ENCODE peak calls at places on chromosomes 4 and X, in eight cellular contexts. W, T, S, A, N, L, R and H are unnamed samples.

GRCh38 chr4:24910504-24910903 is 2.3 kb downstream of the CCDC149 start:
- DNase-seq in W (no peak), T (no peak), S (no peak), A (no peak), N (no peak), L (no peak), R (no peak), H (no peak)

GRCh38 chr4:145735330-145735638 is 55.3 kb downstream of the C4orf51 start:
- DNase-seq in W (no peak), T (no peak), S (no peak), A (no peak), N (no peak), L (no peak), R (no peak), H (no peak)

GRCh38 chrX:107324493-107325310 is 118.3 kb downstream of the DNAAF6 start:
- DNase-seq in W (no peak), T (no peak), S (no peak), A (peak), N (no peak), L (peak), R (no peak), H (peak)

GRCh38 chr4:105859233-105859632 is 36.0 kb upstream of the NPNT start:
- DNase-seq in W (no peak), T (no peak), S (no peak), A (no peak), N (no peak), L (no peak), R (no peak), H (no peak)

GRCh38 chr4:111748157-111748556 is 397.1 kb upstream of the FAM241A start:
- DNase-seq in W (no peak), T (no peak), S (no peak), A (no peak), N (no peak), L (no peak), R (no peak), H (no peak)

GRCh38 chr4:106502106-106502699 is 133.6 kb upstream of the GIMD1 start:
- DNase-seq in W (no peak), T (no peak), S (peak), A (peak), N (no peak), L (peak), R (no peak), H (peak)

GRCh38 chrX:79161655-79162054 is 17.2 kb downstream of the GPR174 start:
- DNase-seq in W (peak), T (no peak), S (no peak), A (no peak), N (peak), L (no peak), R (peak), H (no peak)

GRCh38 chrX:153500676-153501280 is 6.0 kb downstream of the BGN start:
- DNase-seq in W (no peak), T (no peak), S (no peak), A (no peak), N (no peak), L (no peak), R (no peak), H (no peak)

GRCh38 chr4:3766791-3767561 is 791 bp downstream of the ADRA2C start:
- DNase-seq in W (no peak), T (no peak), S (no peak), A (no peak), N (no peak), L (no peak), R (no peak), H (no peak)

GRCh38 chr4:39559641-39560040 is 32.4 kb upstream of the UGDH start:
- DNase-seq in W (no peak), T (no peak), S (no peak), A (no peak), N (no peak), L (peak), R (no peak), H (no peak)

GRCh38 chrX:121000589-121000988 is 15.0 kb upstream of the CT47A1 start:
- DNase-seq in W (no peak), T (no peak), S (no peak), A (no peak), N (no peak), L (no peak), R (no peak), H (no peak)

GRCh38 chrX:74736450-74736849 is 122.0 kb upstream of the RLIM start:
- DNase-seq in W (no peak), T (no peak), S (no peak), A (no peak), N (no peak), L (no peak), R (no peak), H (no peak)

GRCh38 chr4:153466637-153467153 is 535 bp downstream of the TMEM131L start:
- DNase-seq in W (no peak), T (peak), S (no peak), A (no peak), N (no peak), L (no peak), R (no peak), H (no peak)

GRCh38 chr4:94534401-94535312 is 82.9 kb downstream of the PDLIM5 start:
- DNase-seq in W (no peak), T (no peak), S (no peak), A (no peak), N (no peak), L (no peak), R (no peak), H (no peak)